ENCODE peak calls at places on chromosomes 5 and 9, in six cellular contexts. One of them, this sample, is unnamed.

GRCh38 chr9:7320139-7320538 is 479.4 kb downstream of the DMAC1 start:
- DNase-seq in H9: no peak
- DNase-seq in mesendoderm: peak
- DNase-seq in trophoblast cell: peak
- DNase-seq in IMR-90: peak
- DNase-seq in mesenchymal stem cell: peak
- DNase-seq in this sample: no peak

GRCh38 chr9:33137781-33138264 is 29.3 kb downstream of the B4GALT1 start:
- DNase-seq in mesenchymal stem cell: no peak
- DNase-seq in trophoblast cell: no peak
- DNase-seq in H9: no peak
- DNase-seq in mesendoderm: no peak
- DNase-seq in IMR-90: no peak
- DNase-seq in this sample: no peak

GRCh38 chr5:169655353-169655752 is 18.3 kb downstream of the DOCK2 start:
- DNase-seq in H9: no peak
- DNase-seq in trophoblast cell: no peak
- DNase-seq in mesendoderm: no peak
- DNase-seq in IMR-90: no peak
- DNase-seq in mesenchymal stem cell: peak
- DNase-seq in this sample: no peak

GRCh38 chr9:100515578-100516494 is 42.9 kb downstream of the TMEFF1 start:
- DNase-seq in IMR-90: peak
- DNase-seq in mesenchymal stem cell: peak
- DNase-seq in H9: no peak
- DNase-seq in trophoblast cell: peak
- DNase-seq in mesendoderm: no peak
- DNase-seq in this sample: no peak

GRCh38 chr5:100797863-100798262 is 105.2 kb downstream of the ST8SIA4 start:
- DNase-seq in mesendoderm: no peak
- DNase-seq in IMR-90: peak
- DNase-seq in H9: no peak
- DNase-seq in trophoblast cell: peak
- DNase-seq in mesenchymal stem cell: peak
- DNase-seq in this sample: no peak

GRCh38 chr5:176809544-176810083 is 745 bp upstream of the UNC5A start:
- DNase-seq in H9: peak
- DNase-seq in trophoblast cell: no peak
- DNase-seq in IMR-90: no peak
- DNase-seq in mesendoderm: peak
- DNase-seq in mesenchymal stem cell: peak
- DNase-seq in this sample: no peak

GRCh38 chr5:52868417-52868816 is 80.7 kb downstream of the ITGA1 start:
- DNase-seq in H9: no peak
- DNase-seq in trophoblast cell: no peak
- DNase-seq in IMR-90: no peak
- DNase-seq in mesenchymal stem cell: no peak
- DNase-seq in mesendoderm: no peak
- DNase-seq in this sample: no peak

GRCh38 chr9:127903557-127904475 is 4.4 kb upstream of the ST6GALNAC6 start:
- DNase-seq in H9: peak
- DNase-seq in mesenchymal stem cell: peak
- DNase-seq in IMR-90: no peak
- DNase-seq in trophoblast cell: no peak
- DNase-seq in mesendoderm: peak
- DNase-seq in this sample: no peak

GRCh38 chr9:128943832-128944620 is 3.4 kb downstream of the DOLK start:
- DNase-seq in mesenchymal stem cell: no peak
- DNase-seq in trophoblast cell: no peak
- DNase-seq in IMR-90: no peak
- DNase-seq in mesendoderm: no peak
- DNase-seq in H9: no peak
- DNase-seq in this sample: no peak

GRCh38 chr9:14710804-14711203 is 11.7 kb downstream of the CER1 start:
- DNase-seq in mesendoderm: no peak
- DNase-seq in mesenchymal stem cell: peak
- DNase-seq in H9: no peak
- DNase-seq in IMR-90: peak
- DNase-seq in trophoblast cell: peak
- DNase-seq in this sample: no peak

GRCh38 chr5:73448451-73449136 is at the start of gene FOXD1:
- DNase-seq in H9: peak
- DNase-seq in trophoblast cell: peak
- DNase-seq in mesenchymal stem cell: peak
- DNase-seq in IMR-90: peak
- DNase-seq in mesendoderm: peak
- DNase-seq in this sample: no peak

GRCh38 chr9:85290019-85290418 is 451.7 kb downstream of the AGTPBP1 start:
- DNase-seq in trophoblast cell: no peak
- DNase-seq in H9: no peak
- DNase-seq in mesendoderm: no peak
- DNase-seq in mesenchymal stem cell: no peak
- DNase-seq in IMR-90: no peak
- DNase-seq in this sample: no peak

GRCh38 chr5:97752871-97753270 is 569.8 kb upstream of the RIOK2 start:
- DNase-seq in H9: no peak
- DNase-seq in mesenchymal stem cell: no peak
- DNase-seq in trophoblast cell: no peak
- DNase-seq in IMR-90: peak
- DNase-seq in mesendoderm: no peak
- DNase-seq in this sample: no peak

GRCh38 chr5:76851713-76852369 is 2.0 kb downstream of the S100Z start:
- DNase-seq in trophoblast cell: no peak
- DNase-seq in mesenchymal stem cell: no peak
- DNase-seq in mesendoderm: no peak
- DNase-seq in H9: no peak
- DNase-seq in IMR-90: no peak
- DNase-seq in this sample: no peak

GRCh38 chr9:18359335-18359734 is 114.6 kb upstream of the ADAMTSL1 start:
- DNase-seq in H9: no peak
- DNase-seq in mesenchymal stem cell: no peak
- DNase-seq in mesendoderm: no peak
- DNase-seq in trophoblast cell: no peak
- DNase-seq in IMR-90: peak
- DNase-seq in this sample: no peak

GRCh38 chr5:15959560-15960164 is 219.9 kb downstream of the MARCHF11 start:
- DNase-seq in H9: no peak
- DNase-seq in mesendoderm: no peak
- DNase-seq in trophoblast cell: no peak
- DNase-seq in IMR-90: no peak
- DNase-seq in mesenchymal stem cell: no peak
- DNase-seq in this sample: no peak

GRCh38 chr5:16411741-16412455 is 53.7 kb downstream of the ZNF622 start:
- DNase-seq in trophoblast cell: no peak
- DNase-seq in mesendoderm: no peak
- DNase-seq in mesenchymal stem cell: no peak
- DNase-seq in H9: no peak
- DNase-seq in IMR-90: peak
- DNase-seq in this sample: no peak

GRCh38 chr9:75023846-75024245 is 4.2 kb downstream of the CARNMT1 start:
- DNase-seq in H9: no peak
- DNase-seq in IMR-90: no peak
- DNase-seq in trophoblast cell: no peak
- DNase-seq in mesendoderm: peak
- DNase-seq in mesenchymal stem cell: no peak
- DNase-seq in this sample: no peak

GRCh38 chr9:83535736-83536135 is 2.5 kb downstream of the FRMD3 start:
- DNase-seq in trophoblast cell: no peak
- DNase-seq in H9: no peak
- DNase-seq in mesendoderm: no peak
- DNase-seq in mesenchymal stem cell: no peak
- DNase-seq in IMR-90: no peak
- DNase-seq in this sample: no peak

GRCh38 chr5:168693883-168694282 is 114.7 kb upstream of the PANK3 start:
- DNase-seq in trophoblast cell: no peak
- DNase-seq in mesenchymal stem cell: no peak
- DNase-seq in IMR-90: no peak
- DNase-seq in mesendoderm: no peak
- DNase-seq in H9: no peak
- DNase-seq in this sample: no peak

GRCh38 chr5:36073595-36074216 is 7.0 kb upstream of the UGT3A2 start:
- DNase-seq in trophoblast cell: no peak
- DNase-seq in mesendoderm: peak
- DNase-seq in mesenchymal stem cell: peak
- DNase-seq in IMR-90: no peak
- DNase-seq in H9: peak
- DNase-seq in this sample: no peak

GRCh38 chr9:114652776-114653555 is 4.6 kb downstream of the TEX53 start:
- DNase-seq in IMR-90: peak
- DNase-seq in H9: no peak
- DNase-seq in mesendoderm: no peak
- DNase-seq in trophoblast cell: no peak
- DNase-seq in mesenchymal stem cell: peak
- DNase-seq in this sample: no peak

GRCh38 chr9:16092142-16092541 is 539.3 kb downstream of the CCDC171 start:
- DNase-seq in mesenchymal stem cell: no peak
- DNase-seq in mesendoderm: peak
- DNase-seq in H9: no peak
- DNase-seq in trophoblast cell: no peak
- DNase-seq in IMR-90: no peak
- DNase-seq in this sample: no peak

GRCh38 chr9:93124793-93125192 is 9.3 kb downstream of the NINJ1 start:
- DNase-seq in H9: peak
- DNase-seq in trophoblast cell: no peak
- DNase-seq in IMR-90: no peak
- DNase-seq in mesenchymal stem cell: no peak
- DNase-seq in mesendoderm: no peak
- DNase-seq in this sample: no peak

GRCh38 chr5:123033157-123033671 is 3.3 kb downstream of the PPIC start:
- DNase-seq in H9: no peak
- DNase-seq in mesenchymal stem cell: no peak
- DNase-seq in IMR-90: no peak
- DNase-seq in trophoblast cell: no peak
- DNase-seq in mesendoderm: no peak
- DNase-seq in this sample: no peak

GRCh38 chr5:123035320-123035949 is 1.1 kb downstream of the PPIC start:
- DNase-seq in mesenchymal stem cell: peak
- DNase-seq in trophoblast cell: peak
- DNase-seq in IMR-90: peak
- DNase-seq in H9: peak
- DNase-seq in mesendoderm: peak
- DNase-seq in this sample: peak

GRCh38 chr5:123037104-123037418 is 536 bp upstream of the PPIC start:
- DNase-seq in H9: no peak
- DNase-seq in mesenchymal stem cell: no peak
- DNase-seq in IMR-90: no peak
- DNase-seq in trophoblast cell: peak
- DNase-seq in mesendoderm: no peak
- DNase-seq in this sample: no peak

GRCh38 chr5:123036391-123037103 is at the start of gene PPIC:
- DNase-seq in trophoblast cell: peak
- DNase-seq in mesendoderm: peak
- DNase-seq in H9: peak
- DNase-seq in IMR-90: peak
- DNase-seq in mesenchymal stem cell: peak
- DNase-seq in this sample: peak

DNA sequence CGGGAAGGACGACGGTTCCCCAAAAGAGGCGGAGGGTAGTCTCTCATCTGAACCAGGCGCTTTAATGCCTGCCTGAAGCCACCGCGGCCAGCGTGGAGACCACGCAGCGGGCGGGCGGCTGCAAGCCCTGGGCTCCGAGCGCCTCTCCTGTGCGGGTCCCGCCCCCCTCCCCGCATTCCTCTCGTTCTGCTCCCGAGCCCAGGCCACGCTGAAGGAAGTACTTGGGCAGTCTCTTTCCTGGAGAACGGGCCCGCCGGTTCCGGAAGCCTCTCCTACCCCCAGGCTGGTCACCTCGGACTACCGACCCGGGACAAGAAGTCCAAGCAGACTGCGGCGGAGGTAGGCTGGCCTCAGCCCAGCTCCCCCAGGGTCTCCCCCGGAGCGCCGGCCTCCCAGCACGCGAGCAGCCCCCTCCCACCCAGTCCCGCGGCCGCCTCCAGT is 555 bp downstream of the PPIC start:
- DNase-seq in H9: peak
- DNase-seq in IMR-90: peak
- DNase-seq in mesendoderm: peak
- DNase-seq in trophoblast cell: peak
- DNase-seq in mesenchymal stem cell: peak
- DNase-seq in this sample: peak
- H3K18ac ChIP-seq in H9: no peak
- H3K18ac ChIP-seq in IMR-90: no peak
- H3K18ac ChIP-seq in mesendoderm: peak
- H3K18ac ChIP-seq in trophoblast cell: peak
- H3K18ac ChIP-seq in mesenchymal stem cell: peak
- H3K18ac ChIP-seq in this sample: no peak

GRCh38 chr9:125748511-125749099 is 1.4 kb downstream of the PBX3 start:
- DNase-seq in trophoblast cell: no peak
- DNase-seq in mesendoderm: peak
- DNase-seq in H9: no peak
- DNase-seq in IMR-90: no peak
- DNase-seq in mesenchymal stem cell: peak
- DNase-seq in this sample: no peak
- H3K18ac ChIP-seq in trophoblast cell: peak
- H3K18ac ChIP-seq in mesendoderm: peak
- H3K18ac ChIP-seq in H9: no peak
- H3K18ac ChIP-seq in IMR-90: peak
- H3K18ac ChIP-seq in mesenchymal stem cell: peak
- H3K18ac ChIP-seq in this sample: peak

DNA sequence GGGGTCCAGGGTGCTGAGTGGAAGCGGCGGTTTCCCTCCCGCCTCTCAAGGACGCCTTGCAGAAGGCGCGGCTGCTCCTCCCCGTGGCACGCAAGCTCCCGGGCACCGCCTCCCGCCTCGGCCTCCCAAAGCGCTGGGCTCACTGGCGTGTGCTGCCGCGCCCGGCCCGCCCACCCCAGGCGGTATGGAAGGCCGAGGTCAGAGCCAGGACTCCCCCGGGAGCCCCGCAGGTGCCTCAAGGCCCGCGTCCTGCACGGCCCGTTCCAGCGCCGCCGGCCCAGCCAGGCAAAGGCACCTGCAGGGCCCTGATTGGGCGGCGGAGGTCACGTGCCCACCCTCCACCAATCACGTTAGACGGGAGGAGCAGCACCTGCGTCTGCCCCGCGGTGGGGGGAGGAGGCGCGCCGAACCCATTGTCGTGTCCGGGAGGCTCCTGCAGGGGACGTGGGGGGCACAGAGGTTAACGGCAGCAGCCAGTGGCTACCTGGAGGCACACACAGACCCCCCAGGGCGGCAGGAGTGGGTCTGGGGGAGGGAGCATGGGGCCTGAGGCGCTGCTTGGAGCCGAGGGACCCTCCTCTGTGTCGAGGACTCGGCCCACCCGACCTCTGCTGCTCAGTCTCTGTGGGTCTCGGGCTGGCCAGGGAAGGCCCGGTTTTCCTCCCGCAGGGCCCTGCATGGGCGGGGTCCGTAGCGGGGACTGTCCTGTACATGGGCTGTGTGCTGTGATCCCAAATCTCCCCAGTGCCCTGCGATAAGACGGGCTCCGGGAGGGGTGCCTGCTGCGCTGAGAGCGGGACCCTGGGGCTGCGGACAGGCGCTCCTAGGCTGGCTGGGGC is 2.0 kb upstream of the LCN12 start:
- DNase-seq in H9: peak
- DNase-seq in trophoblast cell: peak
- DNase-seq in mesendoderm: peak
- DNase-seq in IMR-90: peak
- DNase-seq in mesenchymal stem cell: peak
- DNase-seq in this sample: peak
- H3K18ac ChIP-seq in H9: peak
- H3K18ac ChIP-seq in trophoblast cell: peak
- H3K18ac ChIP-seq in mesendoderm: no peak
- H3K18ac ChIP-seq in IMR-90: no peak
- H3K18ac ChIP-seq in mesenchymal stem cell: peak
- H3K18ac ChIP-seq in this sample: peak

GRCh38 chr5:150142189-150142788 is 13.4 kb downstream of the PDGFRB start:
- DNase-seq in IMR-90: peak
- DNase-seq in trophoblast cell: peak
- DNase-seq in mesendoderm: no peak
- DNase-seq in mesenchymal stem cell: peak
- DNase-seq in H9: no peak
- DNase-seq in this sample: no peak
- H3K18ac ChIP-seq in IMR-90: peak
- H3K18ac ChIP-seq in trophoblast cell: peak
- H3K18ac ChIP-seq in mesendoderm: peak
- H3K18ac ChIP-seq in mesenchymal stem cell: peak
- H3K18ac ChIP-seq in H9: no peak
- H3K18ac ChIP-seq in this sample: peak